ENCODE peak calls at places on chromosomes 2 and 18, in nine cellular contexts. W, T, G, J, D, M, R, I and V are unnamed samples. For H3K4me1, the result is how much of the 10 kb centered on the place peaks cover.

GRCh38 chr2:43217228-43218220 is 8.9 kb downstream of the ZFP36L2 start:
- DNase-seq in W (peak), T (no peak), G (no peak), J (no peak), D (no peak), M (no peak), R (no peak), I (no peak), V (no peak)

GRCh38 chr18:9321709-9322108 is 12.9 kb upstream of the TWSG1 start:
- DNase-seq in W (no peak), T (no peak), G (no peak), J (no peak), D (no peak), M (no peak), R (no peak), I (peak), V (no peak)

GRCh38 chr2:197261808-197262226 is 48.8 kb downstream of the ANKRD44 start:
- DNase-seq in W (no peak), T (peak), G (no peak), J (no peak), D (no peak), M (no peak), R (no peak), I (peak), V (no peak)

GRCh38 chr2:10223932-10224720 is 78.6 kb upstream of the HPCAL1 start:
- DNase-seq in W (no peak), T (no peak), G (no peak), J (no peak), D (no peak), M (no peak), R (no peak), I (no peak), V (no peak)

GRCh38 chr2:7089284-7089683 is 172.1 kb downstream of the RNF144A start:
- DNase-seq in W (no peak), T (no peak), G (no peak), J (no peak), D (no peak), M (no peak), R (no peak), I (no peak), V (no peak)

GRCh38 chr18:70491734-70492348 is 203.0 kb downstream of the SOCS6 start:
- DNase-seq in W (peak), T (peak), G (peak), J (peak), D (peak), M (no peak), R (no peak), I (peak), V (no peak)

GRCh38 chr2:120528051-120528692 is 182.2 kb downstream of the INHBB start:
- DNase-seq in W (no peak), T (no peak), G (no peak), J (no peak), D (no peak), M (no peak), R (no peak), I (no peak), V (no peak)

GRCh38 chr2:153477096-153477555 is 1.4 kb downstream of the RPRM start:
- DNase-seq in W (no peak), T (no peak), G (no peak), J (no peak), D (peak), M (no peak), R (peak), I (no peak), V (peak)

GRCh38 chr2:110215566-110216158 is 3.3 kb upstream of the MTLN start:
- DNase-seq in W (no peak), T (no peak), G (no peak), J (no peak), D (no peak), M (no peak), R (no peak), I (no peak), V (no peak)

GRCh38 chr2:26043862-26044736 is 10.2 kb downstream of the RAB10 start:
- DNase-seq in W (peak), T (no peak), G (no peak), J (peak), D (peak), M (no peak), R (no peak), I (peak), V (no peak)

GRCh38 chr2:236294647-236295046 is 30.4 kb upstream of the ASB18 start:
- DNase-seq in W (no peak), T (no peak), G (no peak), J (no peak), D (no peak), M (no peak), R (no peak), I (no peak), V (no peak)

GRCh38 chr2:172667926-172668325 is 67.7 kb upstream of the RAPGEF4 start:
- DNase-seq in W (no peak), T (peak), G (no peak), J (no peak), D (no peak), M (no peak), R (no peak), I (no peak), V (no peak)

GRCh38 chr2:226798422-226799210 is 1.0 kb downstream of the IRS1 start:
- DNase-seq in W (peak), T (peak), G (no peak), J (peak), D (peak), M (peak), R (no peak), I (no peak), V (peak)

GRCh38 chr18:31241900-31242409 is 76.0 kb upstream of the DSG1 start:
- DNase-seq in W (peak), T (peak), G (peak), J (no peak), D (no peak), M (peak), R (no peak), I (no peak), V (no peak)

GRCh38 chr18:12403601-12404506 is 3.9 kb upstream of the PRELID3A start:
- DNase-seq in W (no peak), T (peak), G (peak), J (no peak), D (peak), M (no peak), R (no peak), I (peak), V (no peak)

GRCh38 chr2:20490300-20491181 is 43.7 kb downstream of the RHOB start:
- DNase-seq in W (peak), T (peak), G (no peak), J (no peak), D (peak), M (peak), R (peak), I (no peak), V (peak)

GRCh38 chr2:226115102-226115831 is 684.4 kb downstream of the IRS1 start:
- DNase-seq in W (no peak), T (peak), G (no peak), J (no peak), D (no peak), M (no peak), R (no peak), I (peak), V (no peak)

GRCh38 chr2:10242451-10242850 is 60.3 kb upstream of the HPCAL1 start:
- DNase-seq in W (no peak), T (no peak), G (no peak), J (no peak), D (no peak), M (no peak), R (peak), I (no peak), V (no peak)

GRCh38 chr18:80252136-80252535 is 4.8 kb upstream of the PARD6G start:
- DNase-seq in W (no peak), T (peak), G (no peak), J (no peak), D (no peak), M (no peak), R (no peak), I (no peak), V (no peak)

GRCh38 chr18:78642561-78643398 is 336.8 kb upstream of the SALL3 start:
- DNase-seq in W (no peak), T (no peak), G (no peak), J (no peak), D (no peak), M (no peak), R (no peak), I (no peak), V (no peak)

GRCh38 chr18:56043691-56044090 is 455.7 kb upstream of the TCF4 start:
- DNase-seq in W (peak), T (no peak), G (no peak), J (peak), D (no peak), M (peak), R (peak), I (peak), V (no peak)

GRCh38 chr2:28365158-28365557 is 27.5 kb upstream of the FOSL2 start:
- DNase-seq in W (no peak), T (no peak), G (no peak), J (no peak), D (no peak), M (no peak), R (no peak), I (peak), V (no peak)

GRCh38 chr2:86706935-86707334 is 13.2 kb upstream of the RMND5A start:
- DNase-seq in W (no peak), T (no peak), G (no peak), J (no peak), D (no peak), M (no peak), R (no peak), I (no peak), V (no peak)

GRCh38 chr2:77101796-77102452 is 420.3 kb downstream of the LRRTM4 start:
- DNase-seq in W (no peak), T (no peak), G (no peak), J (no peak), D (no peak), M (no peak), R (no peak), I (no peak), V (no peak)

GRCh38 chr2:218658671-218659257 is 659 bp downstream of the ZNF142 start:
- DNase-seq in W (peak), T (peak), G (peak), J (peak), D (no peak), M (peak), R (no peak), I (peak), V (no peak)

GRCh38 chr18:76824136-76824676 is 1.8 kb downstream of the ZNF236 start:
- DNase-seq in W (no peak), T (no peak), G (no peak), J (no peak), D (no peak), M (no peak), R (peak), I (no peak), V (no peak)

GRCh38 chr18:68642003-68642402 is 72.9 kb downstream of the TMX3 start:
- DNase-seq in W (no peak), T (no peak), G (no peak), J (no peak), D (no peak), M (no peak), R (no peak), I (no peak), V (no peak)

GRCh38 chr2:238247002-238247822 is 7.4 kb upstream of the HES6 start:
- DNase-seq in W (no peak), T (no peak), G (no peak), J (no peak), D (no peak), M (no peak), R (peak), I (no peak), V (no peak)

GRCh38 chr2:158497486-158497885 is 40.7 kb downstream of the PKP4 start:
- DNase-seq in W (no peak), T (peak), G (no peak), J (no peak), D (no peak), M (no peak), R (no peak), I (peak), V (no peak)

GRCh38 chr2:100757621-100758394 is 62.1 kb upstream of the NPAS2 start:
- DNase-seq in W (peak), T (peak), G (no peak), J (no peak), D (peak), M (no peak), R (peak), I (peak), V (no peak)

GRCh38 chr18:76419811-76420210 is 75.2 kb downstream of the ZNF516 start:
- DNase-seq in W (no peak), T (no peak), G (no peak), J (no peak), D (no peak), M (no peak), R (no peak), I (no peak), V (no peak)

GRCh38 chr2:207993141-207993763 is 32.1 kb downstream of the PLEKHM3 start:
- DNase-seq in W (no peak), T (peak), G (no peak), J (no peak), D (peak), M (no peak), R (no peak), I (no peak), V (no peak)

GRCh38 chr18:61995547-61996062 is 102.8 kb upstream of the RNF152 start:
- DNase-seq in W (no peak), T (no peak), G (no peak), J (no peak), D (no peak), M (no peak), R (no peak), I (no peak), V (no peak)

GRCh38 chr2:155513248-155513647 is 814.8 kb downstream of the KCNJ3 start:
- DNase-seq in W (no peak), T (no peak), G (no peak), J (no peak), D (no peak), M (no peak), R (no peak), I (no peak), V (no peak)

GRCh38 chr2:23703583-23704385 is 223.1 kb downstream of the ATAD2B start:
- DNase-seq in W (no peak), T (no peak), G (no peak), J (no peak), D (no peak), M (no peak), R (peak), I (no peak), V (peak)

GRCh38 chr2:1894578-1894977 is 150.3 kb upstream of the PXDN start:
- DNase-seq in W (no peak), T (no peak), G (no peak), J (no peak), D (no peak), M (no peak), R (peak), I (no peak), V (no peak)

DNA sequence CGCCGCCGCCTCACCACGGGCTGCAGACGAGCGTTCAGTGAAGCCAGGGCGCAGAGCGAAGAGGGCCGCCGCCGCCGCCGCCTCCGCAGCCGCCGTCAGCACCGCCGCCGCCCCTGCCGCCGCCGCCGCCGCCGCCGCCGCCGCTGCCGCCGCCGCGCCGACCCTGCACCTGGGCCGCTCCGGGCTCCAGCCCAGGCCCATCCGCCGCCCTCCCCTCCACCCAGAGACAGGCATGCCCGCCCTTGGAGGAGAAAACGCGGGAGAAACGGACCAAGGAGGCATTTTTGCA is 3.0 kb downstream of the POU3F3 start:
- DNase-seq in W (no peak), T (no peak), G (no peak), J (no peak), D (no peak), M (no peak), R (no peak), I (no peak), V (no peak)
- H3K4me3 ChIP-seq in W (no peak), T (no peak), G (no peak), J (peak), D (peak), M (no peak), R (peak), I (no peak), V (no peak)

GRCh38 chr2:240192661-240193060 is 52.2 kb upstream of the OTOS start:
- DNase-seq in W (no peak), T (no peak), G (no peak), J (no peak), D (no peak), M (no peak), R (no peak), I (no peak), V (no peak)

GRCh38 chr2:240187989-240188590 is 47.6 kb upstream of the OTOS start:
- DNase-seq in W (no peak), T (no peak), G (no peak), J (no peak), D (no peak), M (no peak), R (peak), I (no peak), V (no peak)

GRCh38 chr2:240195316-240195861 is 54.9 kb upstream of the OTOS start:
- DNase-seq in W (no peak), T (no peak), G (no peak), J (no peak), D (no peak), M (no peak), R (peak), I (no peak), V (no peak)

GRCh38 chr2:240189686-240190085 is 49.2 kb upstream of the OTOS start:
- DNase-seq in W (no peak), T (no peak), G (no peak), J (no peak), D (no peak), M (no peak), R (peak), I (no peak), V (no peak)

DNA sequence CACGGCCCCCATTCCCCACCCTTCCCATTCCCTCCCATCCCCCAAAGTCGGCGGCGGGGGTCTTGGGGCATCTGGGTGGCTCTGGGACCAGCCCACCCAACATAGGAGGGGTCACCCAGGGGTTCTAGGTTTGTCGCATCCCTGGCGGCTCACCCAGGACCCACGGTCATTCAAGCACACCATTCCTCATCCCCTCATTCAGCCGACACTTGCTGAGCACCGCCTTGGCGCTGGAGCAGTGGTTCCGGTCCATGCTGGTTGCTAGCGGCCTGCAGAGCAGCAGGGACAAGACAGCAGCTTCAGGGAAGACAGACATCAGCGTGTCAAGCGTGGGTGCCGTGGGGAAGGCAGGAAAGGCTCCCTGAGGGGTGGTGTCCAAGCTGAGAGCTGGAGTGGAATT is 50.5 kb upstream of the OTOS start:
- DNase-seq in W (no peak), T (no peak), G (no peak), J (no peak), D (no peak), M (no peak), R (peak), I (no peak), V (no peak)
- H3K4me1 ChIP-seq in W (under half), T (under half), G (under half), J (under half), D (under half), M (under half), R (under half), I (under half), V (under half)

GRCh38 chr18:58452392-58453166 is 176.3 kb downstream of the ALPK2 start:
- DNase-seq in W (no peak), T (no peak), G (no peak), J (no peak), D (no peak), M (no peak), R (no peak), I (no peak), V (no peak)
- TF ChIP-seq POLR2A in W (no peak), T (no peak), G (no peak), J (no peak), D (no peak), M (no peak), R (no peak), I (no peak), V (no peak)

GRCh38 chr18:23479829-23480505 is 23.3 kb upstream of the RMC1 start:
- DNase-seq in W (no peak), T (no peak), G (no peak), J (no peak), D (no peak), M (no peak), R (no peak), I (no peak), V (no peak)
- H3K4me3 ChIP-seq in W (no peak), T (no peak), G (no peak), J (no peak), D (no peak), M (no peak), R (no peak), I (no peak), V (no peak)